ENCODE peak calls at places on chromosomes 13 and 19, in four cellular contexts. One of them, this sample, is unnamed.

GRCh38 chr19:55098716-55099556 is 18.5 kb downstream of the PPP1R12C start:
- DNase-seq in activated CD8-positive, alpha-beta T cell treated with anti-CD3 and anti-CD28 coated beads for 36 hours: no peak
- DNase-seq in non-pigmented ciliary epithelial cell: no peak
- DNase-seq in stimulated activated CD4-positive, alpha-beta T cell treated with anti-CD3 and anti-CD28 coated beads, Interleukin-1b, Interleukin-23, amount 100 ng/mL, for 24 hours: no peak
- DNase-seq in this sample: no peak

GRCh38 chr19:43470288-43470687 is 4.9 kb upstream of the LYPD3 start:
- DNase-seq in activated CD8-positive, alpha-beta T cell treated with anti-CD3 and anti-CD28 coated beads for 36 hours: peak
- DNase-seq in non-pigmented ciliary epithelial cell: no peak
- DNase-seq in stimulated activated CD4-positive, alpha-beta T cell treated with anti-CD3 and anti-CD28 coated beads, Interleukin-1b, Interleukin-23, amount 100 ng/mL, for 24 hours: no peak
- DNase-seq in this sample: no peak

GRCh38 chr19:8163781-8164180 is 14.4 kb upstream of the FBN3 start:
- DNase-seq in activated CD8-positive, alpha-beta T cell treated with anti-CD3 and anti-CD28 coated beads for 36 hours: no peak
- DNase-seq in non-pigmented ciliary epithelial cell: no peak
- DNase-seq in stimulated activated CD4-positive, alpha-beta T cell treated with anti-CD3 and anti-CD28 coated beads, Interleukin-1b, Interleukin-23, amount 100 ng/mL, for 24 hours: no peak
- DNase-seq in this sample: no peak

GRCh38 chr13:38308736-38309135 is 40.9 kb upstream of the UFM1 start:
- DNase-seq in activated CD8-positive, alpha-beta T cell treated with anti-CD3 and anti-CD28 coated beads for 36 hours: no peak
- DNase-seq in non-pigmented ciliary epithelial cell: peak
- DNase-seq in stimulated activated CD4-positive, alpha-beta T cell treated with anti-CD3 and anti-CD28 coated beads, Interleukin-1b, Interleukin-23, amount 100 ng/mL, for 24 hours: no peak
- DNase-seq in this sample: peak

GRCh38 chr19:4620675-4621074 is 18.6 kb upstream of the TNFAIP8L1 start:
- DNase-seq in activated CD8-positive, alpha-beta T cell treated with anti-CD3 and anti-CD28 coated beads for 36 hours: no peak
- DNase-seq in non-pigmented ciliary epithelial cell: no peak
- DNase-seq in stimulated activated CD4-positive, alpha-beta T cell treated with anti-CD3 and anti-CD28 coated beads, Interleukin-1b, Interleukin-23, amount 100 ng/mL, for 24 hours: no peak
- DNase-seq in this sample: no peak

GRCh38 chr13:36919206-36919832 is 719 bp downstream of the SMAD9 start:
- DNase-seq in activated CD8-positive, alpha-beta T cell treated with anti-CD3 and anti-CD28 coated beads for 36 hours: peak
- DNase-seq in non-pigmented ciliary epithelial cell: no peak
- DNase-seq in stimulated activated CD4-positive, alpha-beta T cell treated with anti-CD3 and anti-CD28 coated beads, Interleukin-1b, Interleukin-23, amount 100 ng/mL, for 24 hours: no peak
- DNase-seq in this sample: no peak

GRCh38 chr13:30125422-30126073 is 181.8 kb downstream of the KATNAL1 start:
- DNase-seq in activated CD8-positive, alpha-beta T cell treated with anti-CD3 and anti-CD28 coated beads for 36 hours: no peak
- DNase-seq in non-pigmented ciliary epithelial cell: peak
- DNase-seq in stimulated activated CD4-positive, alpha-beta T cell treated with anti-CD3 and anti-CD28 coated beads, Interleukin-1b, Interleukin-23, amount 100 ng/mL, for 24 hours: no peak
- DNase-seq in this sample: peak

GRCh38 chr19:8386990-8387389 is 3.2 kb upstream of the RAB11B start:
- DNase-seq in activated CD8-positive, alpha-beta T cell treated with anti-CD3 and anti-CD28 coated beads for 36 hours: no peak
- DNase-seq in non-pigmented ciliary epithelial cell: no peak
- DNase-seq in stimulated activated CD4-positive, alpha-beta T cell treated with anti-CD3 and anti-CD28 coated beads, Interleukin-1b, Interleukin-23, amount 100 ng/mL, for 24 hours: no peak
- DNase-seq in this sample: no peak

GRCh38 chr13:24039621-24040475 is 120.7 kb upstream of the SPATA13 start:
- DNase-seq in activated CD8-positive, alpha-beta T cell treated with anti-CD3 and anti-CD28 coated beads for 36 hours: no peak
- DNase-seq in non-pigmented ciliary epithelial cell: no peak
- DNase-seq in stimulated activated CD4-positive, alpha-beta T cell treated with anti-CD3 and anti-CD28 coated beads, Interleukin-1b, Interleukin-23, amount 100 ng/mL, for 24 hours: no peak
- DNase-seq in this sample: no peak

GRCh38 chr13:30872685-30873443 is 33.2 kb upstream of the MEDAG start:
- DNase-seq in activated CD8-positive, alpha-beta T cell treated with anti-CD3 and anti-CD28 coated beads for 36 hours: no peak
- DNase-seq in non-pigmented ciliary epithelial cell: peak
- DNase-seq in stimulated activated CD4-positive, alpha-beta T cell treated with anti-CD3 and anti-CD28 coated beads, Interleukin-1b, Interleukin-23, amount 100 ng/mL, for 24 hours: no peak
- DNase-seq in this sample: peak

GRCh38 chr13:50509771-50510441 is 333.6 kb downstream of the DLEU7 start:
- DNase-seq in activated CD8-positive, alpha-beta T cell treated with anti-CD3 and anti-CD28 coated beads for 36 hours: no peak
- DNase-seq in non-pigmented ciliary epithelial cell: no peak
- DNase-seq in stimulated activated CD4-positive, alpha-beta T cell treated with anti-CD3 and anti-CD28 coated beads, Interleukin-1b, Interleukin-23, amount 100 ng/mL, for 24 hours: no peak
- DNase-seq in this sample: no peak

GRCh38 chr13:73754727-73755292 is 379.4 kb downstream of the KLF12 start:
- DNase-seq in activated CD8-positive, alpha-beta T cell treated with anti-CD3 and anti-CD28 coated beads for 36 hours: peak
- DNase-seq in non-pigmented ciliary epithelial cell: peak
- DNase-seq in stimulated activated CD4-positive, alpha-beta T cell treated with anti-CD3 and anti-CD28 coated beads, Interleukin-1b, Interleukin-23, amount 100 ng/mL, for 24 hours: no peak
- DNase-seq in this sample: no peak

GRCh38 chr19:5691205-5691929 is 1.3 kb downstream of the RPL36 start:
- DNase-seq in activated CD8-positive, alpha-beta T cell treated with anti-CD3 and anti-CD28 coated beads for 36 hours: peak
- DNase-seq in non-pigmented ciliary epithelial cell: no peak
- DNase-seq in stimulated activated CD4-positive, alpha-beta T cell treated with anti-CD3 and anti-CD28 coated beads, Interleukin-1b, Interleukin-23, amount 100 ng/mL, for 24 hours: no peak
- DNase-seq in this sample: no peak

GRCh38 chr13:31394491-31394890 is 194.7 kb downstream of the B3GLCT start:
- DNase-seq in activated CD8-positive, alpha-beta T cell treated with anti-CD3 and anti-CD28 coated beads for 36 hours: no peak
- DNase-seq in non-pigmented ciliary epithelial cell: no peak
- DNase-seq in stimulated activated CD4-positive, alpha-beta T cell treated with anti-CD3 and anti-CD28 coated beads, Interleukin-1b, Interleukin-23, amount 100 ng/mL, for 24 hours: no peak
- DNase-seq in this sample: no peak

GRCh38 chr19:57813919-57814504 is 701 bp downstream of the ZNF552 start:
- DNase-seq in activated CD8-positive, alpha-beta T cell treated with anti-CD3 and anti-CD28 coated beads for 36 hours: no peak
- DNase-seq in non-pigmented ciliary epithelial cell: no peak
- DNase-seq in stimulated activated CD4-positive, alpha-beta T cell treated with anti-CD3 and anti-CD28 coated beads, Interleukin-1b, Interleukin-23, amount 100 ng/mL, for 24 hours: no peak
- DNase-seq in this sample: no peak

GRCh38 chr13:39818953-39819352 is 163.5 kb downstream of the COG6 start:
- DNase-seq in activated CD8-positive, alpha-beta T cell treated with anti-CD3 and anti-CD28 coated beads for 36 hours: no peak
- DNase-seq in non-pigmented ciliary epithelial cell: peak
- DNase-seq in stimulated activated CD4-positive, alpha-beta T cell treated with anti-CD3 and anti-CD28 coated beads, Interleukin-1b, Interleukin-23, amount 100 ng/mL, for 24 hours: no peak
- DNase-seq in this sample: no peak

GRCh38 chr19:39406656-39407393 is at the start of gene ZFP36:
- DNase-seq in activated CD8-positive, alpha-beta T cell treated with anti-CD3 and anti-CD28 coated beads for 36 hours: peak
- DNase-seq in non-pigmented ciliary epithelial cell: no peak
- DNase-seq in stimulated activated CD4-positive, alpha-beta T cell treated with anti-CD3 and anti-CD28 coated beads, Interleukin-1b, Interleukin-23, amount 100 ng/mL, for 24 hours: no peak
- DNase-seq in this sample: no peak

GRCh38 chr19:54335979-54336892 is 2.7 kb downstream of the LILRA4 start:
- DNase-seq in activated CD8-positive, alpha-beta T cell treated with anti-CD3 and anti-CD28 coated beads for 36 hours: no peak
- DNase-seq in non-pigmented ciliary epithelial cell: no peak
- DNase-seq in stimulated activated CD4-positive, alpha-beta T cell treated with anti-CD3 and anti-CD28 coated beads, Interleukin-1b, Interleukin-23, amount 100 ng/mL, for 24 hours: no peak
- DNase-seq in this sample: no peak

GRCh38 chr19:14689598-14690503 is at the start of gene ZNF333:
- DNase-seq in activated CD8-positive, alpha-beta T cell treated with anti-CD3 and anti-CD28 coated beads for 36 hours: peak
- DNase-seq in non-pigmented ciliary epithelial cell: peak
- DNase-seq in stimulated activated CD4-positive, alpha-beta T cell treated with anti-CD3 and anti-CD28 coated beads, Interleukin-1b, Interleukin-23, amount 100 ng/mL, for 24 hours: peak
- DNase-seq in this sample: peak

GRCh38 chr13:36344886-36345437 is 1.2 kb downstream of the SPART start:
- DNase-seq in activated CD8-positive, alpha-beta T cell treated with anti-CD3 and anti-CD28 coated beads for 36 hours: peak
- DNase-seq in non-pigmented ciliary epithelial cell: no peak
- DNase-seq in stimulated activated CD4-positive, alpha-beta T cell treated with anti-CD3 and anti-CD28 coated beads, Interleukin-1b, Interleukin-23, amount 100 ng/mL, for 24 hours: no peak
- DNase-seq in this sample: no peak

GRCh38 chr13:60397693-60398437 is 845 bp downstream of the TDRD3 start:
- DNase-seq in activated CD8-positive, alpha-beta T cell treated with anti-CD3 and anti-CD28 coated beads for 36 hours: peak
- DNase-seq in non-pigmented ciliary epithelial cell: no peak
- DNase-seq in stimulated activated CD4-positive, alpha-beta T cell treated with anti-CD3 and anti-CD28 coated beads, Interleukin-1b, Interleukin-23, amount 100 ng/mL, for 24 hours: peak
- DNase-seq in this sample: no peak

GRCh38 chr19:50050406-50051223 is 24.8 kb downstream of the ZNF473 start:
- DNase-seq in activated CD8-positive, alpha-beta T cell treated with anti-CD3 and anti-CD28 coated beads for 36 hours: peak
- DNase-seq in non-pigmented ciliary epithelial cell: peak
- DNase-seq in stimulated activated CD4-positive, alpha-beta T cell treated with anti-CD3 and anti-CD28 coated beads, Interleukin-1b, Interleukin-23, amount 100 ng/mL, for 24 hours: peak
- DNase-seq in this sample: peak

This sample was measured in kidney epithelial cell.